ENCODE peak calls at places on chromosomes 11 and 22, in six cellular contexts. One of them, this sample, is unnamed.

GRCh38 chr11:118929496-118930151 is 3.9 kb upstream of the BCL9L start:
- DNase-seq in neuronal stem cell: peak; percentile 89
- DNase-seq in H9: peak; percentile 93
- DNase-seq in IMR-90: peak; percentile 77
- DNase-seq in mesendoderm: peak; percentile 98
- DNase-seq in mesenchymal stem cell: peak; percentile 95
- DNase-seq in this sample: no peak

GRCh38 chr11:134120921-134121526 is 52.2 kb downstream of the JAM3 start:
- DNase-seq in neuronal stem cell: no peak
- DNase-seq in H9: no peak
- DNase-seq in IMR-90: peak; percentile 52
- DNase-seq in mesendoderm: peak; percentile 46
- DNase-seq in mesenchymal stem cell: peak; percentile 45
- DNase-seq in this sample: no peak

GRCh38 chr11:118785362-118785761 is 5.6 kb downstream of the DDX6 start:
- DNase-seq in neuronal stem cell: no peak
- DNase-seq in H9: no peak
- DNase-seq in IMR-90: peak; percentile 52
- DNase-seq in mesendoderm: no peak
- DNase-seq in mesenchymal stem cell: peak; percentile 32
- DNase-seq in this sample: no peak

GRCh38 chr11:66976048-66976467 is 954 bp downstream of the C11orf86 start:
- DNase-seq in neuronal stem cell: peak; percentile 59
- DNase-seq in H9: peak; percentile 86
- DNase-seq in IMR-90: no peak
- DNase-seq in mesendoderm: peak; percentile 81
- DNase-seq in mesenchymal stem cell: no peak
- DNase-seq in this sample: peak; percentile 67

GRCh38 chr11:118608268-118609214 is 1.1 kb downstream of the PHLDB1 start:
- DNase-seq in neuronal stem cell: no peak
- DNase-seq in H9: no peak
- DNase-seq in IMR-90: peak; percentile 85
- DNase-seq in mesendoderm: peak; percentile 17
- DNase-seq in mesenchymal stem cell: peak; percentile 94
- DNase-seq in this sample: no peak

GRCh38 chr11:134267466-134267865 is 8.7 kb upstream of the GLB1L3 start:
- DNase-seq in neuronal stem cell: no peak
- DNase-seq in H9: no peak
- DNase-seq in IMR-90: no peak
- DNase-seq in mesendoderm: no peak
- DNase-seq in mesenchymal stem cell: no peak
- DNase-seq in this sample: no peak

GRCh38 chr11:122850076-122850631 is 11.9 kb downstream of the CRTAM start:
- DNase-seq in neuronal stem cell: no peak
- DNase-seq in H9: peak; percentile 34
- DNase-seq in IMR-90: peak; percentile 57
- DNase-seq in mesendoderm: peak; percentile 78
- DNase-seq in mesenchymal stem cell: peak; percentile 68
- DNase-seq in this sample: no peak

GRCh38 chr22:24426436-24426835 is 963 bp upstream of the ADORA2A start:
- DNase-seq in neuronal stem cell: no peak
- DNase-seq in H9: no peak
- DNase-seq in IMR-90: no peak
- DNase-seq in mesendoderm: no peak
- DNase-seq in mesenchymal stem cell: no peak
- DNase-seq in this sample: no peak

GRCh38 chr11:16685914-16686313 is 52.5 kb upstream of the C11orf58 start:
- DNase-seq in neuronal stem cell: no peak
- DNase-seq in H9: peak; percentile 36
- DNase-seq in IMR-90: no peak
- DNase-seq in mesendoderm: peak; percentile 18
- DNase-seq in mesenchymal stem cell: no peak
- DNase-seq in this sample: no peak

DNA sequence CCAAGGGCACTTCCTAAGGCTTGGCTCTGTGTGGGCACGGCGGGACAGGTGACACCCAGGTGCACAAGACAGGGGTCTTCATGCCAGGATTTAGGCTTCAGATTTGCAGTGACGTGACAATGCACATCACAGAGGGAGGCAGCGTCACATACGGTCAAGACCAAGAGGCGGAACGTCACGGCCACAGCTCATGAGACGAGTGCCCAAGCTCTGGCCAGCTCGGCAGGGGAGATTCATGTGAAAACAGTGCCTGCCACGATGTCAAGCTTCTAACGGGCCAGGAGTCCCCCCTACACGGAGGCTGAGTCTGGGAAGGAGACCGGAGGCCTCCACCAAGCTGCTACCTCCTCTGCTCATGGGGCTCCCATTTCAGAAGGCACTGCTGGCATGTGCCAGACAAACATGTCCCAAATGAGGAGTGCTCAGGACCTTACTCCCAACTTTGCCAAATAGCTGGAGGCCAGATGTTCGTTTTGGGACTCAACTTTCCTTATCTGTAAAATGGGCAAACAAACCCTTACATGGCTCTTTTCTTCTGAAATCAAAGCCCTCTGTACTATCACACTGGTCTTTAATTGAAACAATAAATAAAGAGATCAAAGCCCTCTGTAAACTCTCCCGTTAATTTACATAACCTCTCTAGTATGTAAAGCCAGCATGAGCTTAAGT is 16.6 kb downstream of the VPS37C start:
- DNase-seq in neuronal stem cell: no peak
- DNase-seq in H9: no peak
- DNase-seq in IMR-90: no peak
- DNase-seq in mesendoderm: no peak
- DNase-seq in mesenchymal stem cell: no peak
- DNase-seq in this sample: no peak
- H3K18ac ChIP-seq in neuronal stem cell: peak overlapping the region; percentile 67
- H3K18ac ChIP-seq in H9: no peak overlapping the region
- H3K18ac ChIP-seq in IMR-90: no peak overlapping the region
- H3K18ac ChIP-seq in mesendoderm: no peak overlapping the region
- H3K18ac ChIP-seq in mesenchymal stem cell: no peak overlapping the region
- H3K18ac ChIP-seq in this sample: no peak overlapping the region

GRCh38 chr11:44689265-44689664 is 37.5 kb upstream of the TSPAN18 start:
- DNase-seq in neuronal stem cell: no peak
- DNase-seq in H9: no peak
- DNase-seq in IMR-90: no peak
- DNase-seq in mesendoderm: no peak
- DNase-seq in mesenchymal stem cell: no peak
- DNase-seq in this sample: no peak

GRCh38 chr11:44687310-44687842 is 39.4 kb upstream of the TSPAN18 start:
- DNase-seq in neuronal stem cell: no peak
- DNase-seq in H9: no peak
- DNase-seq in IMR-90: no peak
- DNase-seq in mesendoderm: no peak
- DNase-seq in mesenchymal stem cell: no peak
- DNase-seq in this sample: no peak

GRCh38 chr11:44680982-44681597 is 45.7 kb upstream of the TSPAN18 start:
- DNase-seq in neuronal stem cell: no peak
- DNase-seq in H9: peak; percentile 59
- DNase-seq in IMR-90: no peak
- DNase-seq in mesendoderm: peak; percentile 18
- DNase-seq in mesenchymal stem cell: peak; percentile 44
- DNase-seq in this sample: no peak

GRCh38 chr11:44681698-44682097 is 45.1 kb upstream of the TSPAN18 start:
- DNase-seq in neuronal stem cell: no peak
- DNase-seq in H9: no peak
- DNase-seq in IMR-90: peak; percentile 64
- DNase-seq in mesendoderm: no peak
- DNase-seq in mesenchymal stem cell: peak; percentile 80
- DNase-seq in this sample: no peak

GRCh38 chr11:44684886-44685285 is 41.9 kb upstream of the TSPAN18 start:
- DNase-seq in neuronal stem cell: no peak
- DNase-seq in H9: no peak
- DNase-seq in IMR-90: no peak
- DNase-seq in mesendoderm: no peak
- DNase-seq in mesenchymal stem cell: no peak
- DNase-seq in this sample: no peak
- H4K8ac ChIP-seq in neuronal stem cell: no peak overlapping the region
- H4K8ac ChIP-seq in H9: no peak overlapping the region
- H4K8ac ChIP-seq in IMR-90: no peak overlapping the region
- H4K8ac ChIP-seq in mesendoderm: no peak overlapping the region
- H4K8ac ChIP-seq in mesenchymal stem cell: no peak overlapping the region
- H4K8ac ChIP-seq in this sample: no peak overlapping the region

DNA sequence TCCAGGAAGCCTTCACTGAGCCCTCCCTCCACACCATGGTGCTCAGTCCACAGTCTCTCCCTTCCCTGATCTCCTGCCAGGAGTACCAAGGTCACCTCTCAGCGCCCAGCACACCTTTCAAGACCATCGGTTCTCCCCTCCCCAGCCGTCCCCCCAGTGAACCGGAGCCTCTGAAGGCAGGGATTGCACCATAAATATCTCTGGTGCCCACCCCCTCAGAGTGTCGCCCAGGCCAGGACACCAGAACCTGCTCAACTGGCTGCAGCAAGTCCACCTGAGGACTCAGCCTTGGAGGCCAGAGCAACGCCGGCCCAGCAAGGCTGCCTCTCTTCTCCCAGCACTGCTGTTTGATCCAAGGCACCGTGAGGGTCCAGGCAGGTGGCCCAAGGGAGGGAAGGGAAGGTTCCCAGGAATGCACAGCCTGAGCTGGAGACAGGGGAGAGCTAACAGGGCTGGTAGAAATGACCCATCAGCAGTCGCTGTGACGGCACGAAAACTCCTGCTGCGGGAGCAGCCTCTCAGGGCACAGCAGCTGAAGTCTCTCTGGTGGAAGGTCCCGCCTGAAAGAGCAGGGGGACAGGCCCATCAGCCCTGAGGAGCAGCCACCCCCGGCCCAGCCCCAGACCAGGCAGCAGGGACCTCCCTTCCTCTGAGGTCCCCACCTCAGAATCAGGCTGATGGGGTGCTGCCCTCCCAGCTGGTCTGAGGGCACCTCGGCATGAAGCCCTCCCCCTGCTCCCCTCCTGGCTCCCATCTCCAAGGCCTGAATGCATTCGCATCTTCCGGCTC is 80.3 kb downstream of the BUD13 start:
- DNase-seq in neuronal stem cell: no peak
- DNase-seq in H9: no peak
- DNase-seq in IMR-90: no peak
- DNase-seq in mesendoderm: no peak
- DNase-seq in mesenchymal stem cell: no peak
- DNase-seq in this sample: no peak
- H3K18ac ChIP-seq in neuronal stem cell: peak overlapping the region; percentile 67
- H3K18ac ChIP-seq in H9: no peak overlapping the region
- H3K18ac ChIP-seq in IMR-90: no peak overlapping the region
- H3K18ac ChIP-seq in mesendoderm: no peak overlapping the region
- H3K18ac ChIP-seq in mesenchymal stem cell: no peak overlapping the region
- H3K18ac ChIP-seq in this sample: no peak overlapping the region

GRCh38 chr11:83193315-83194283 is at the start of gene ANKRD42:
- DNase-seq in neuronal stem cell: peak; percentile 88
- DNase-seq in H9: peak; percentile 95
- DNase-seq in IMR-90: peak; percentile 96
- DNase-seq in mesendoderm: peak; percentile 99
- DNase-seq in mesenchymal stem cell: peak; percentile 99
- DNase-seq in this sample: peak; percentile 66
- H4K8ac ChIP-seq in neuronal stem cell: peak within 1 kb of the TSS; percentile 21
- H4K8ac ChIP-seq in H9: no peak within 1 kb of the TSS
- H4K8ac ChIP-seq in IMR-90: peak within 1 kb of the TSS; percentile 98
- H4K8ac ChIP-seq in mesendoderm: peak within 1 kb of the TSS; percentile 69
- H4K8ac ChIP-seq in mesenchymal stem cell: peak within 1 kb of the TSS; percentile 91
- H4K8ac ChIP-seq in this sample: peak within 1 kb of the TSS; percentile 96

DNA sequence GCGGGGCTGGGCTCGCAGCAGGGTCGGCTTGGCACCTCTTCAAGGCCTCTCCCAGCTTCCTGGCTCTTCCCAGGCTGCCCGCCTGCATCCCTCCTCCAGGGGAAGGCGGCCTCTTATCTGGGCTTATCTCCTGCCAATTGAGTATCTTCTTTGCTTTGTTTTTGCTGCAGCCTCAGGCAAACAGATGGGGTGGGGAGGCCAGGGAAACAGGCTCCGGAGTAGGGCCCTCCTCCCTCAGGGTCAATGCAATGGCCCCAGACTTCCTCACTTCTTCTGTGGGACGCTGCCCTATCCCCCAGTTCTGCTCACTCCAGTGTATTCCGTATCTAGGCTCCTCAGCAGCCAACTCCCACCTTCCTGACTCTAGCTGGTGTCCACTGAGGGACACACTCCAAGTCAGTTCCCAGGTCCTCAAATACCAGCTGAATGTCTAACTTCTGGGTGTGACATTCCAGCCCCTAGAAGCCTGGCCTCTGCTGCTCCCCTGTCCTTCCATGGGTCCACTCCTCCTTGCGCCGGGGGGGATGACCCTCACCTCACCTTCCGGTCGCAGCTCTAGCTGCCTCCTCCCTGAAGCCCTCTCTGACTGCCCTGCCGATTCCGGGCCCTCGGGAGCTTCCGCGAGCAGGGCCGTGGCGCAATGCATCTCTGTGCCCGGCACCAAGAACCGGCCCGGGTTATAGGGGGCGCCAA is 15.6 kb downstream of the BAD start:
- DNase-seq in neuronal stem cell: no peak
- DNase-seq in H9: peak; percentile 80
- DNase-seq in IMR-90: peak; percentile 48
- DNase-seq in mesendoderm: peak; percentile 95
- DNase-seq in mesenchymal stem cell: peak; percentile 67
- DNase-seq in this sample: no peak
- H3K18ac ChIP-seq in neuronal stem cell: peak overlapping the region; percentile 96
- H3K18ac ChIP-seq in H9: no peak overlapping the region
- H3K18ac ChIP-seq in IMR-90: peak overlapping the region; percentile 1
- H3K18ac ChIP-seq in mesendoderm: peak overlapping the region; percentile 81
- H3K18ac ChIP-seq in mesenchymal stem cell: peak overlapping the region; percentile 89
- H3K18ac ChIP-seq in this sample: peak overlapping the region; percentile 52

DNA sequence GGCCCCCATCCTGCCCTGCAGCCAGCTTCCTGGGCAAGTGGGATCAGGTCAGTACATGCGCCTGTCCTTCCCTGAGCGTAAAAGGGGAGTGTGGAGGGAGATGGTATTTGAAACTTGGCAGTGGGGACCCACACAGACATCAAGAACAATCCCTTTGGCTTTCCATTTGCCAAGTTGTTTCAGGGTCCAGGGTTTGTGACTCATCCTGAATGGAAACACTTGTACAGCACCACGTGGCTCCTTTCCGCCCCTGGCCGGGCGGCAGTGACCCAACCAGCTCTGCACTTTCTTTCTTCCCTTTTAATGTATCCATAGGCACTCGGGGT is 190.1 kb downstream of the SNX19 start:
- DNase-seq in neuronal stem cell: no peak
- DNase-seq in H9: no peak
- DNase-seq in IMR-90: peak; percentile 65
- DNase-seq in mesendoderm: no peak
- DNase-seq in mesenchymal stem cell: peak; percentile 55
- DNase-seq in this sample: no peak
- H4K8ac ChIP-seq in neuronal stem cell: no peak overlapping the region
- H4K8ac ChIP-seq in H9: no peak overlapping the region
- H4K8ac ChIP-seq in IMR-90: peak overlapping the region; percentile 15
- H4K8ac ChIP-seq in mesendoderm: no peak overlapping the region
- H4K8ac ChIP-seq in mesenchymal stem cell: no peak overlapping the region
- H4K8ac ChIP-seq in this sample: no peak overlapping the region

This sample was measured in H1.